ENCODE peak calls at places on chromosomes 11 and 22, in eight cellular contexts. One of them, this sample, is unnamed.

GRCh38 chr11:123202155-123202714 is 7.2 kb upstream of the CLMP start:
- DNase-seq in naive thymus-derived CD4-positive, alpha-beta T cell: no peak
- DNase-seq in dorsolateral prefrontal cortex: no peak
- DNase-seq in mucosa of gallbladder: peak
- DNase-seq in activated CD8-positive, alpha-beta memory T cell treated with anti-CD3 and anti-CD28 coated beads, Interleukin-2, amount 10 ng/mL, durations not matched to agents 7 days and 5 days: no peak
- DNase-seq in left cardiac atrium: peak
- DNase-seq in NCI-H2029: no peak
- DNase-seq in PC-3: no peak
- DNase-seq in this sample: no peak

GRCh38 chr11:63610604-63611394 is 3.4 kb downstream of the PLAAT3 start:
- DNase-seq in naive thymus-derived CD4-positive, alpha-beta T cell: no peak
- DNase-seq in dorsolateral prefrontal cortex: peak
- DNase-seq in mucosa of gallbladder: peak
- DNase-seq in activated CD8-positive, alpha-beta memory T cell treated with anti-CD3 and anti-CD28 coated beads, Interleukin-2, amount 10 ng/mL, durations not matched to agents 7 days and 5 days: no peak
- DNase-seq in left cardiac atrium: no peak
- DNase-seq in NCI-H2029: no peak
- DNase-seq in PC-3: no peak
- DNase-seq in this sample: no peak

GRCh38 chr11:77698896-77699295 is 61.3 kb upstream of the CLNS1A start:
- DNase-seq in naive thymus-derived CD4-positive, alpha-beta T cell: no peak
- DNase-seq in dorsolateral prefrontal cortex: no peak
- DNase-seq in mucosa of gallbladder: no peak
- DNase-seq in activated CD8-positive, alpha-beta memory T cell treated with anti-CD3 and anti-CD28 coated beads, Interleukin-2, amount 10 ng/mL, durations not matched to agents 7 days and 5 days: no peak
- DNase-seq in left cardiac atrium: no peak
- DNase-seq in NCI-H2029: no peak
- DNase-seq in PC-3: no peak
- DNase-seq in this sample: no peak

GRCh38 chr22:42635531-42635930 is 4.9 kb downstream of the ATP5MGL start:
- DNase-seq in naive thymus-derived CD4-positive, alpha-beta T cell: no peak
- DNase-seq in dorsolateral prefrontal cortex: no peak
- DNase-seq in mucosa of gallbladder: peak
- DNase-seq in activated CD8-positive, alpha-beta memory T cell treated with anti-CD3 and anti-CD28 coated beads, Interleukin-2, amount 10 ng/mL, durations not matched to agents 7 days and 5 days: no peak
- DNase-seq in left cardiac atrium: peak
- DNase-seq in NCI-H2029: no peak
- DNase-seq in PC-3: peak
- DNase-seq in this sample: no peak

GRCh38 chr11:76193219-76193618 is 13.1 kb downstream of the WNT11 start:
- DNase-seq in naive thymus-derived CD4-positive, alpha-beta T cell: no peak
- DNase-seq in dorsolateral prefrontal cortex: no peak
- DNase-seq in mucosa of gallbladder: no peak
- DNase-seq in activated CD8-positive, alpha-beta memory T cell treated with anti-CD3 and anti-CD28 coated beads, Interleukin-2, amount 10 ng/mL, durations not matched to agents 7 days and 5 days: no peak
- DNase-seq in left cardiac atrium: no peak
- DNase-seq in NCI-H2029: no peak
- DNase-seq in PC-3: no peak
- DNase-seq in this sample: no peak

GRCh38 chr11:46238967-46239800 is 38.3 kb upstream of the CREB3L1 start:
- DNase-seq in naive thymus-derived CD4-positive, alpha-beta T cell: peak
- DNase-seq in dorsolateral prefrontal cortex: peak
- DNase-seq in mucosa of gallbladder: peak
- DNase-seq in activated CD8-positive, alpha-beta memory T cell treated with anti-CD3 and anti-CD28 coated beads, Interleukin-2, amount 10 ng/mL, durations not matched to agents 7 days and 5 days: peak
- DNase-seq in left cardiac atrium: peak
- DNase-seq in NCI-H2029: peak
- DNase-seq in PC-3: peak
- DNase-seq in this sample: peak

GRCh38 chr11:70071996-70072395 is 6.1 kb upstream of the ANO1 start:
- DNase-seq in naive thymus-derived CD4-positive, alpha-beta T cell: no peak
- DNase-seq in dorsolateral prefrontal cortex: no peak
- DNase-seq in mucosa of gallbladder: no peak
- DNase-seq in activated CD8-positive, alpha-beta memory T cell treated with anti-CD3 and anti-CD28 coated beads, Interleukin-2, amount 10 ng/mL, durations not matched to agents 7 days and 5 days: no peak
- DNase-seq in left cardiac atrium: no peak
- DNase-seq in NCI-H2029: no peak
- DNase-seq in PC-3: no peak
- DNase-seq in this sample: no peak

GRCh38 chr11:110147965-110148709 is 54.9 kb downstream of the ZC3H12C start:
- DNase-seq in naive thymus-derived CD4-positive, alpha-beta T cell: no peak
- DNase-seq in dorsolateral prefrontal cortex: no peak
- DNase-seq in mucosa of gallbladder: no peak
- DNase-seq in activated CD8-positive, alpha-beta memory T cell treated with anti-CD3 and anti-CD28 coated beads, Interleukin-2, amount 10 ng/mL, durations not matched to agents 7 days and 5 days: no peak
- DNase-seq in left cardiac atrium: no peak
- DNase-seq in NCI-H2029: no peak
- DNase-seq in PC-3: peak
- DNase-seq in this sample: no peak

GRCh38 chr22:36663581-36663980 is 40.0 kb downstream of the CACNG2 start:
- DNase-seq in naive thymus-derived CD4-positive, alpha-beta T cell: no peak
- DNase-seq in dorsolateral prefrontal cortex: no peak
- DNase-seq in mucosa of gallbladder: no peak
- DNase-seq in activated CD8-positive, alpha-beta memory T cell treated with anti-CD3 and anti-CD28 coated beads, Interleukin-2, amount 10 ng/mL, durations not matched to agents 7 days and 5 days: no peak
- DNase-seq in left cardiac atrium: no peak
- DNase-seq in NCI-H2029: no peak
- DNase-seq in PC-3: no peak
- DNase-seq in this sample: no peak

GRCh38 chr11:95337972-95338429 is 107.0 kb upstream of the SESN3 start:
- DNase-seq in naive thymus-derived CD4-positive, alpha-beta T cell: no peak
- DNase-seq in dorsolateral prefrontal cortex: no peak
- DNase-seq in mucosa of gallbladder: no peak
- DNase-seq in activated CD8-positive, alpha-beta memory T cell treated with anti-CD3 and anti-CD28 coated beads, Interleukin-2, amount 10 ng/mL, durations not matched to agents 7 days and 5 days: no peak
- DNase-seq in left cardiac atrium: no peak
- DNase-seq in NCI-H2029: no peak
- DNase-seq in PC-3: no peak
- DNase-seq in this sample: no peak

GRCh38 chr11:116312560-116313340 is 460.0 kb downstream of the BUD13 start:
- DNase-seq in naive thymus-derived CD4-positive, alpha-beta T cell: no peak
- DNase-seq in dorsolateral prefrontal cortex: peak
- DNase-seq in mucosa of gallbladder: peak
- DNase-seq in activated CD8-positive, alpha-beta memory T cell treated with anti-CD3 and anti-CD28 coated beads, Interleukin-2, amount 10 ng/mL, durations not matched to agents 7 days and 5 days: no peak
- DNase-seq in left cardiac atrium: peak
- DNase-seq in NCI-H2029: peak
- DNase-seq in PC-3: no peak
- DNase-seq in this sample: peak

GRCh38 chr22:43897751-43898261 is 6.0 kb upstream of the PNPLA5 start:
- DNase-seq in naive thymus-derived CD4-positive, alpha-beta T cell: no peak
- DNase-seq in dorsolateral prefrontal cortex: no peak
- DNase-seq in mucosa of gallbladder: peak
- DNase-seq in activated CD8-positive, alpha-beta memory T cell treated with anti-CD3 and anti-CD28 coated beads, Interleukin-2, amount 10 ng/mL, durations not matched to agents 7 days and 5 days: no peak
- DNase-seq in left cardiac atrium: no peak
- DNase-seq in NCI-H2029: no peak
- DNase-seq in PC-3: peak
- DNase-seq in this sample: no peak

GRCh38 chr11:103367650-103368049 is 258.4 kb downstream of the DYNC2H1 start:
- DNase-seq in naive thymus-derived CD4-positive, alpha-beta T cell: no peak
- DNase-seq in dorsolateral prefrontal cortex: no peak
- DNase-seq in mucosa of gallbladder: no peak
- DNase-seq in activated CD8-positive, alpha-beta memory T cell treated with anti-CD3 and anti-CD28 coated beads, Interleukin-2, amount 10 ng/mL, durations not matched to agents 7 days and 5 days: no peak
- DNase-seq in left cardiac atrium: no peak
- DNase-seq in NCI-H2029: no peak
- DNase-seq in PC-3: no peak
- DNase-seq in this sample: no peak

GRCh38 chr11:110606415-110606814 is 105.8 kb downstream of the ARHGAP20 start:
- DNase-seq in naive thymus-derived CD4-positive, alpha-beta T cell: no peak
- DNase-seq in dorsolateral prefrontal cortex: no peak
- DNase-seq in mucosa of gallbladder: no peak
- DNase-seq in activated CD8-positive, alpha-beta memory T cell treated with anti-CD3 and anti-CD28 coated beads, Interleukin-2, amount 10 ng/mL, durations not matched to agents 7 days and 5 days: no peak
- DNase-seq in left cardiac atrium: no peak
- DNase-seq in NCI-H2029: no peak
- DNase-seq in PC-3: no peak
- DNase-seq in this sample: no peak

GRCh38 chr11:35413568-35413967 is 5.8 kb downstream of the SLC1A2 start:
- DNase-seq in naive thymus-derived CD4-positive, alpha-beta T cell: no peak
- DNase-seq in dorsolateral prefrontal cortex: no peak
- DNase-seq in mucosa of gallbladder: no peak
- DNase-seq in activated CD8-positive, alpha-beta memory T cell treated with anti-CD3 and anti-CD28 coated beads, Interleukin-2, amount 10 ng/mL, durations not matched to agents 7 days and 5 days: no peak
- DNase-seq in left cardiac atrium: no peak
- DNase-seq in NCI-H2029: no peak
- DNase-seq in PC-3: no peak
- DNase-seq in this sample: no peak

GRCh38 chr11:126282361-126282741 is 542 bp upstream of the TIRAP start:
- DNase-seq in naive thymus-derived CD4-positive, alpha-beta T cell: peak
- DNase-seq in dorsolateral prefrontal cortex: peak
- DNase-seq in mucosa of gallbladder: peak
- DNase-seq in activated CD8-positive, alpha-beta memory T cell treated with anti-CD3 and anti-CD28 coated beads, Interleukin-2, amount 10 ng/mL, durations not matched to agents 7 days and 5 days: peak
- DNase-seq in left cardiac atrium: peak
- DNase-seq in NCI-H2029: no peak
- DNase-seq in PC-3: peak
- DNase-seq in this sample: peak

GRCh38 chr11:86627776-86628455 is 44.5 kb downstream of the ME3 start:
- DNase-seq in naive thymus-derived CD4-positive, alpha-beta T cell: no peak
- DNase-seq in dorsolateral prefrontal cortex: peak
- DNase-seq in mucosa of gallbladder: no peak
- DNase-seq in activated CD8-positive, alpha-beta memory T cell treated with anti-CD3 and anti-CD28 coated beads, Interleukin-2, amount 10 ng/mL, durations not matched to agents 7 days and 5 days: no peak
- DNase-seq in left cardiac atrium: peak
- DNase-seq in NCI-H2029: no peak
- DNase-seq in PC-3: no peak
- DNase-seq in this sample: no peak

GRCh38 chr11:20162824-20163777 is 2.8 kb upstream of the DBX1 start:
- DNase-seq in naive thymus-derived CD4-positive, alpha-beta T cell: no peak
- DNase-seq in dorsolateral prefrontal cortex: no peak
- DNase-seq in mucosa of gallbladder: no peak
- DNase-seq in activated CD8-positive, alpha-beta memory T cell treated with anti-CD3 and anti-CD28 coated beads, Interleukin-2, amount 10 ng/mL, durations not matched to agents 7 days and 5 days: no peak
- DNase-seq in left cardiac atrium: peak
- DNase-seq in NCI-H2029: no peak
- DNase-seq in PC-3: no peak
- DNase-seq in this sample: peak

GRCh38 chr11:60080523-60080922 is 7.9 kb upstream of the MS4A2 start:
- DNase-seq in naive thymus-derived CD4-positive, alpha-beta T cell: no peak
- DNase-seq in dorsolateral prefrontal cortex: no peak
- DNase-seq in mucosa of gallbladder: no peak
- DNase-seq in activated CD8-positive, alpha-beta memory T cell treated with anti-CD3 and anti-CD28 coated beads, Interleukin-2, amount 10 ng/mL, durations not matched to agents 7 days and 5 days: no peak
- DNase-seq in left cardiac atrium: no peak
- DNase-seq in NCI-H2029: no peak
- DNase-seq in PC-3: no peak
- DNase-seq in this sample: no peak

GRCh38 chr11:9037963-9038362 is 34.2 kb upstream of the NRIP3 start:
- DNase-seq in naive thymus-derived CD4-positive, alpha-beta T cell: no peak
- DNase-seq in dorsolateral prefrontal cortex: no peak
- DNase-seq in mucosa of gallbladder: no peak
- DNase-seq in activated CD8-positive, alpha-beta memory T cell treated with anti-CD3 and anti-CD28 coated beads, Interleukin-2, amount 10 ng/mL, durations not matched to agents 7 days and 5 days: no peak
- DNase-seq in left cardiac atrium: no peak
- DNase-seq in NCI-H2029: no peak
- DNase-seq in PC-3: no peak
- DNase-seq in this sample: no peak

GRCh38 chr11:57514538-57515331 is 767 bp downstream of the SLC43A1 start:
- DNase-seq in naive thymus-derived CD4-positive, alpha-beta T cell: peak
- DNase-seq in dorsolateral prefrontal cortex: peak
- DNase-seq in mucosa of gallbladder: peak
- DNase-seq in activated CD8-positive, alpha-beta memory T cell treated with anti-CD3 and anti-CD28 coated beads, Interleukin-2, amount 10 ng/mL, durations not matched to agents 7 days and 5 days: peak
- DNase-seq in left cardiac atrium: peak
- DNase-seq in NCI-H2029: no peak
- DNase-seq in PC-3: peak
- DNase-seq in this sample: peak

GRCh38 chr22:19434829-19435580 is 2.7 kb downstream of the MRPL40 start:
- DNase-seq in naive thymus-derived CD4-positive, alpha-beta T cell: no peak
- DNase-seq in dorsolateral prefrontal cortex: no peak
- DNase-seq in mucosa of gallbladder: no peak
- DNase-seq in activated CD8-positive, alpha-beta memory T cell treated with anti-CD3 and anti-CD28 coated beads, Interleukin-2, amount 10 ng/mL, durations not matched to agents 7 days and 5 days: no peak
- DNase-seq in left cardiac atrium: no peak
- DNase-seq in NCI-H2029: no peak
- DNase-seq in PC-3: no peak
- DNase-seq in this sample: no peak

GRCh38 chr11:36148701-36149100 is 140.5 kb downstream of the COMMD9 start:
- DNase-seq in naive thymus-derived CD4-positive, alpha-beta T cell: no peak
- DNase-seq in dorsolateral prefrontal cortex: no peak
- DNase-seq in mucosa of gallbladder: no peak
- DNase-seq in activated CD8-positive, alpha-beta memory T cell treated with anti-CD3 and anti-CD28 coated beads, Interleukin-2, amount 10 ng/mL, durations not matched to agents 7 days and 5 days: no peak
- DNase-seq in left cardiac atrium: no peak
- DNase-seq in NCI-H2029: no peak
- DNase-seq in PC-3: no peak
- DNase-seq in this sample: no peak

GRCh38 chr22:50010676-50011446 is 1.7 kb downstream of the IL17REL start:
- DNase-seq in naive thymus-derived CD4-positive, alpha-beta T cell: peak
- DNase-seq in dorsolateral prefrontal cortex: no peak
- DNase-seq in mucosa of gallbladder: no peak
- DNase-seq in activated CD8-positive, alpha-beta memory T cell treated with anti-CD3 and anti-CD28 coated beads, Interleukin-2, amount 10 ng/mL, durations not matched to agents 7 days and 5 days: peak
- DNase-seq in left cardiac atrium: no peak
- DNase-seq in NCI-H2029: no peak
- DNase-seq in PC-3: no peak
- DNase-seq in this sample: no peak

This sample was measured in body of pancreas.